ENCODE peak calls at places on chromosomes 2 and 18, in five cellular contexts. E is psoas muscle, T is RKO, H is DMS79 treated with DMSO at 0.1 percent for 48 hours, V is fibroblast of the aortic adventitia. D is an unnamed sample.

GRCh38 chr2:23513881-23514793 is 129.2 kb downstream of the KLHL29 start:
- DNase-seq in H (peak; percentile 22), E (peak; percentile 15), V (peak; percentile 29), T (no peak), D (no peak)

GRCh38 chr2:112168422-112169124 is 30.4 kb downstream of the FBLN7 start:
- DNase-seq in T (no peak), V (no peak), E (no peak), H (no peak), D (no peak)

GRCh38 chr2:9356336-9356735 is 67.0 kb downstream of the ITGB1BP1 start:
- DNase-seq in H (no peak), T (no peak), V (no peak), E (no peak), D (no peak)

GRCh38 chr2:43105586-43106562 is 120.5 kb downstream of the ZFP36L2 start:
- DNase-seq in E (peak; percentile 51), H (no peak), V (peak; percentile 83), T (no peak), D (no peak)

GRCh38 chr2:60735496-60736250 is 20.4 kb upstream of the PAPOLG start:
- DNase-seq in E (no peak), H (peak; percentile 45), T (no peak), V (no peak), D (no peak)

GRCh38 chr2:158004131-158004530 is 97.5 kb upstream of the UPP2 start:
- DNase-seq in T (peak; percentile 41), E (no peak), H (no peak), V (no peak), D (no peak)

GRCh38 chr18:37309059-37309458 is 256.5 kb downstream of the CELF4 start:
- DNase-seq in E (no peak), T (no peak), V (no peak), H (no peak), D (no peak)

GRCh38 chr2:199850718-199851498 is at the start of gene FTCDNL1:
- DNase-seq in T (peak; percentile 71), E (peak; percentile 79), V (peak; percentile 42), H (peak; percentile 24), D (peak; percentile 50)

GRCh38 chr2:62196278-62196901 is 475 bp downstream of the B3GNT2 start:
- DNase-seq in E (peak; percentile 39), V (no peak), H (no peak), T (peak; percentile 38), D (no peak)

GRCh38 chr2:208025814-208026184 is 472 bp upstream of the PLEKHM3 start:
- DNase-seq in H (peak; percentile 46), V (no peak), T (no peak), E (no peak), D (peak; percentile 5)

GRCh38 chr18:45171575-45172225 is 443.6 kb upstream of the SLC14A2 start:
- DNase-seq in V (peak; percentile 90), T (no peak), E (peak; percentile 19), H (no peak), D (no peak)

GRCh38 chr2:132668986-132669853 is 785 bp downstream of the LYPD1 start:
- DNase-seq in H (peak; percentile 56), E (no peak), T (no peak), V (peak; percentile 34), D (peak; percentile 42)

GRCh38 chr2:96167407-96168013 is 22.3 kb upstream of the DUSP2 start:
- DNase-seq in V (no peak), T (no peak), H (no peak), E (no peak), D (no peak)

GRCh38 chr2:239328306-239329191 is 72.3 kb downstream of the HDAC4 start:
- DNase-seq in V (peak; percentile 99), E (peak; percentile 84), H (peak; percentile 42), T (no peak), D (peak; percentile 63)

GRCh38 chr2:190569994-190570755 is 35.7 kb upstream of the NEMP2 start:
- DNase-seq in T (no peak), V (no peak), E (no peak), H (no peak), D (no peak)

GRCh38 chr2:112920923-112921532 is 10.1 kb downstream of the IL37 start:
- DNase-seq in E (no peak), H (no peak), T (peak; percentile 22), V (no peak), D (no peak)

GRCh38 chr2:134261398-134262131 is 7.7 kb downstream of the MGAT5 start:
- DNase-seq in E (no peak), T (no peak), H (peak; percentile 8), V (peak; percentile 82), D (peak; percentile 72)

GRCh38 chr2:199851886-199852285 is 894 bp upstream of the FTCDNL1 start:
- DNase-seq in T (no peak), V (no peak), H (peak; percentile 14), E (no peak), D (no peak)

GRCh38 chr2:207416936-207417718 is 112.6 kb upstream of the CREB1 start:
- DNase-seq in T (peak; percentile 11), E (no peak), H (no peak), V (no peak), D (no peak)

GRCh38 chr18:63823516-63824219 is 48.5 kb downstream of the SERPINB7 start:
- DNase-seq in V (peak; percentile 44), T (no peak), H (no peak), E (peak; percentile 20), D (peak; percentile 12)

GRCh38 chr2:197777823-197778407 is 7.2 kb downstream of the BOLL start:
- DNase-seq in E (no peak), H (peak; percentile 20), V (peak; percentile 72), T (peak; percentile 60), D (peak; percentile 58)

GRCh38 chr2:28439763-28440162 is 47.1 kb downstream of the FOSL2 start:
- DNase-seq in E (no peak), H (no peak), T (no peak), V (no peak), D (no peak)

GRCh38 chr2:33272001-33272400 is 204.4 kb upstream of the RASGRP3 start:
- DNase-seq in T (no peak), V (peak; percentile 30), E (no peak), H (no peak), D (no peak)

GRCh38 chr2:46763861-46764260 is 151.7 kb downstream of the MCFD2 start:
- DNase-seq in V (no peak), E (no peak), H (no peak), T (no peak), D (no peak)

D was measured in endothelial cell of umbilical vein.